ENCODE peak calls at places on chromosomes 16 and 17, in six cellular contexts. E, B, D, I, A and R are unnamed samples.

GRCh38 chr16:9119795-9120194 is 28.4 kb downstream of the HAPSTR1 start:
- DNase-seq in E (no peak), B (no peak), D (no peak), I (no peak), A (no peak), R (no peak)

GRCh38 chr17:15908378-15908777 is 36.6 kb upstream of the ADORA2B start:
- DNase-seq in E (no peak), B (no peak), D (no peak), I (no peak), A (no peak), R (no peak)

GRCh38 chr17:82212331-82213250 is at the start of gene CCDC57:
- DNase-seq in E (peak), B (peak), D (peak), I (peak), A (peak), R (no peak)

GRCh38 chr17:75480281-75480680 is 23.8 kb downstream of the TMEM94 start:
- DNase-seq in E (no peak), B (no peak), D (no peak), I (no peak), A (no peak), R (no peak)

GRCh38 chr17:81691608-81692007 is 7.8 kb downstream of the HGS start:
- DNase-seq in E (no peak), B (no peak), D (no peak), I (no peak), A (no peak), R (no peak)

GRCh38 chr16:50103764-50104163 is 38.0 kb downstream of the HEATR3 start:
- DNase-seq in E (no peak), B (peak), D (no peak), I (no peak), A (no peak), R (no peak)

GRCh38 chr17:49646391-49647255 is 31.3 kb downstream of the SPOP start:
- DNase-seq in E (peak), B (peak), D (no peak), I (no peak), A (peak), R (no peak)

GRCh38 chr17:3592216-3592860 is 16.9 kb downstream of the TRPV1 start:
- DNase-seq in E (no peak), B (no peak), D (no peak), I (no peak), A (no peak), R (no peak)

GRCh38 chr16:27174007-27174406 is 29.3 kb upstream of the KDM8 start:
- DNase-seq in E (no peak), B (no peak), D (no peak), I (no peak), A (peak), R (no peak)

GRCh38 chr17:8289103-8289397 is 580 bp downstream of the RANGRF start:
- DNase-seq in E (peak), B (no peak), D (peak), I (no peak), A (no peak), R (no peak)

GRCh38 chr16:77823067-77823466 is 34.7 kb downstream of the VAT1L start:
- DNase-seq in E (no peak), B (no peak), D (no peak), I (no peak), A (no peak), R (no peak)

GRCh38 chr16:78596996-78597422 is 497.6 kb downstream of the WWOX start:
- DNase-seq in E (no peak), B (no peak), D (no peak), I (no peak), A (no peak), R (no peak)

GRCh38 chr17:73536700-73537680 is 107.3 kb downstream of the SDK2 start:
- DNase-seq in E (no peak), B (no peak), D (peak), I (no peak), A (no peak), R (no peak)

GRCh38 chr16:86044881-86045600 is 146.1 kb downstream of the IRF8 start:
- DNase-seq in E (no peak), B (no peak), D (no peak), I (no peak), A (peak), R (no peak)

GRCh38 chr17:50661795-50662391 is 27.2 kb downstream of the ABCC3 start:
- DNase-seq in E (peak), B (peak), D (no peak), I (no peak), A (peak), R (peak)

GRCh38 chr17:77320501-77321256 is 179.9 kb downstream of the SEC14L1 start:
- DNase-seq in E (no peak), B (peak), D (no peak), I (no peak), A (no peak), R (no peak)

GRCh38 chr17:35254107-35254802 is 11.4 kb downstream of the SLFN5 start:
- DNase-seq in E (no peak), B (peak), D (no peak), I (no peak), A (no peak), R (peak)

GRCh38 chr16:31183432-31184428 is 3.8 kb downstream of the FUS start:
- DNase-seq in E (no peak), B (no peak), D (no peak), I (no peak), A (no peak), R (no peak)

GRCh38 chr16:88815901-88816589 is 4.3 kb upstream of the APRT start:
- DNase-seq in E (peak), B (peak), D (peak), I (no peak), A (peak), R (no peak)

GRCh38 chr17:29573871-29574731 is 5.6 kb downstream of the TP53I13 start:
- DNase-seq in E (no peak), B (no peak), D (no peak), I (no peak), A (no peak), R (no peak)

GRCh38 chr16:47037396-47037745 is 63.9 kb upstream of the DNAJA2 start:
- DNase-seq in E (peak), B (no peak), D (no peak), I (no peak), A (peak), R (no peak)

GRCh38 chr16:83615553-83615952 is 192.2 kb upstream of the HSBP1 start:
- DNase-seq in E (no peak), B (no peak), D (no peak), I (no peak), A (no peak), R (no peak)

GRCh38 chr16:15856217-15856616 is 611 bp downstream of the MYH11 start:
- DNase-seq in E (no peak), B (no peak), D (no peak), I (no peak), A (no peak), R (no peak)

GRCh38 chr16:239948-240277 is 5.3 kb downstream of the FAM234A start:
- DNase-seq in E (no peak), B (no peak), D (no peak), I (no peak), A (no peak), R (no peak)